ENCODE peak calls at places on chromosomes 16 and 17, in five cellular contexts. G is A549, Q is stomach, Z is heart left ventricle, P is SW480. X is an unnamed sample.

GRCh38 chr16:4468972-4469371 is 5.5 kb downstream of the NMRAL1 start:
- DNase-seq in G (no peak), Q (no peak), Z (no peak), P (no peak), X (no peak)

GRCh38 chr16:87391324-87391949 is 699 bp upstream of the MAP1LC3B start:
- DNase-seq in G (peak; percentile 47), Q (peak; percentile 58), Z (peak; percentile 76), P (peak; percentile 64), X (no peak)

GRCh38 chr17:34424814-34425490 is 61.9 kb upstream of the CCL1 start:
- DNase-seq in G (no peak), Q (no peak), Z (no peak), P (no peak), X (no peak)

GRCh38 chr17:56833812-56834379 is at the start of the genes C17orf67 and DGKE:
- DNase-seq in G (peak; percentile 97), Q (peak; percentile 99), Z (peak; percentile 97), P (peak; percentile 92), X (peak; percentile 100)

GRCh38 chr17:75848523-75849303 is 4.5 kb upstream of the UNC13D start:
- DNase-seq in G (peak; percentile 78), Q (peak; percentile 86), Z (peak; percentile 77), P (peak; percentile 47), X (peak; percentile 91)

GRCh38 chr17:33375086-33375485 is 82.0 kb upstream of the ASIC2 start:
- DNase-seq in G (no peak), Q (no peak), Z (no peak), P (no peak), X (no peak)

GRCh38 chr16:2056077-2056476 is 8.3 kb downstream of the TSC2 start:
- DNase-seq in G (peak; percentile 54), Q (no peak), Z (no peak), P (no peak), X (no peak)

GRCh38 chr17:77184474-77184873 is 43.7 kb downstream of the SEC14L1 start:
- DNase-seq in G (no peak), Q (no peak), Z (no peak), P (no peak), X (no peak)

GRCh38 chr17:72954595-72954994 is 137.9 kb downstream of the SLC39A11 start:
- DNase-seq in G (no peak), Q (no peak), Z (no peak), P (no peak), X (no peak)

GRCh38 chr16:14186007-14186953 is 115.2 kb downstream of the MRTFB start:
- DNase-seq in G (peak; percentile 50), Q (no peak), Z (peak; percentile 37), P (peak; percentile 4), X (no peak)

GRCh38 chr16:88375236-88376052 is 7.3 kb upstream of the ZNF469 start:
- DNase-seq in G (no peak), Q (no peak), Z (peak; percentile 9), P (no peak), X (no peak)

GRCh38 chr16:23999663-24000062 is 163.9 kb downstream of the PRKCB start:
- DNase-seq in G (no peak), Q (no peak), Z (no peak), P (no peak), X (no peak)

GRCh38 chr17:16504974-16505373 is 13.0 kb upstream of the LRRC75A start:
- DNase-seq in G (no peak), Q (no peak), Z (no peak), P (no peak), X (no peak)

GRCh38 chr16:69338557-69339288 is 641 bp downstream of the COG8 start:
- DNase-seq in G (no peak), Q (no peak), Z (no peak), P (no peak), X (no peak)

GRCh38 chr17:74245145-74245817 is 28.8 kb upstream of the DNAI2 start:
- DNase-seq in G (no peak), Q (no peak), Z (no peak), P (no peak), X (no peak)

GRCh38 chr16:86533942-86534341 is 21.1 kb downstream of the MTHFSD start:
- DNase-seq in G (no peak), Q (no peak), Z (no peak), P (no peak), X (no peak)